ENCODE peak calls at places on chromosomes 4 and X, in seven cellular contexts. E, D, S, U, J, P and V are unnamed samples.
A peak's percentile ranks its signal among the peaks of the same experiment; 100 is the strongest.

GRCh38 chr4:1261107-1261928 is 12.4 kb upstream of the CTBP1 start:
- DNase-seq in P (no peak), D (no peak), E (no peak), S (no peak), J (no peak), U (no peak), V (peak; percentile 53)

GRCh38 chr4:158536833-158537232 is 15.2 kb downstream of the RXFP1 start:
- DNase-seq in J (no peak), U (no peak), P (no peak), D (no peak), S (no peak), E (no peak), V (no peak)

GRCh38 chr4:10083861-10084641 is 32.5 kb downstream of the WDR1 start:
- DNase-seq in U (no peak), P (no peak), E (peak; percentile 18), J (peak; percentile 62), S (no peak), D (peak; percentile 39), V (no peak)

GRCh38 chr4:183098080-183098722 is 856 bp upstream of the WWC2 start:
- DNase-seq in D (peak; percentile 65), E (peak; percentile 69), S (no peak), P (peak; percentile 61), U (peak; percentile 41), J (peak; percentile 88), V (peak; percentile 76)

GRCh38 chr4:86280246-86280645 is 79.6 kb downstream of the MAPK10 start:
- DNase-seq in D (no peak), S (no peak), E (no peak), P (no peak), J (no peak), U (no peak), V (no peak)

GRCh38 chrX:117840645-117841044 is 276.0 kb downstream of the KLHL13 start:
- DNase-seq in J (no peak), P (no peak), D (no peak), U (no peak), E (no peak), S (no peak), V (no peak)

GRCh38 chrX:14899607-14900006 is 26.4 kb downstream of the MOSPD2 start:
- DNase-seq in E (no peak), U (peak; percentile 81), D (no peak), P (peak; percentile 39), S (peak; percentile 15), J (no peak), V (no peak)

GRCh38 chr4:130257271-130257670 is 1161.3 kb downstream of the C4orf33 start:
- DNase-seq in J (no peak), P (peak; percentile 34), E (no peak), S (no peak), U (peak; percentile 67), D (no peak), V (no peak)

GRCh38 chr4:78323439-78323838 is 228.1 kb upstream of the ANXA3 start:
- DNase-seq in E (no peak), D (no peak), P (no peak), U (no peak), J (no peak), S (no peak), V (no peak)

GRCh38 chr4:25970241-25970675 is 56.2 kb downstream of the SMIM20 start:
- DNase-seq in E (no peak), J (peak; percentile 68), U (no peak), P (peak; percentile 16), S (no peak), D (peak; percentile 34), V (no peak)

GRCh38 chr4:143311924-143312323 is 24.8 kb upstream of the GAB1 start:
- DNase-seq in P (no peak), D (no peak), J (no peak), U (no peak), E (no peak), S (no peak), V (no peak)

GRCh38 chr4:61094854-61095598 is 105.1 kb upstream of the ADGRL3 start:
- DNase-seq in E (no peak), J (no peak), D (no peak), P (no peak), U (no peak), S (no peak), V (no peak)

GRCh38 chr4:184805462-184806245 is 20.1 kb downstream of the ACSL1 start:
- DNase-seq in S (no peak), D (peak; percentile 84), P (no peak), J (peak; percentile 92), U (no peak), E (no peak), V (no peak)

GRCh38 chr4:113052379-113052951 is 3.0 kb downstream of the ANK2 start:
- DNase-seq in E (no peak), U (no peak), P (peak; percentile 60), J (no peak), S (no peak), D (no peak), V (no peak)

GRCh38 chr4:94640151-94640550 is 117.6 kb upstream of the BMPR1B start:
- DNase-seq in J (no peak), E (no peak), P (no peak), U (no peak), S (no peak), D (no peak), V (no peak)

GRCh38 chr4:106062452-106062875 is 167.2 kb downstream of the NPNT start:
- DNase-seq in J (no peak), E (no peak), D (no peak), P (peak; percentile 59), S (no peak), U (peak; percentile 82), V (no peak)

GRCh38 chrX:49171752-49172279 is at the start of gene PLP2:
- DNase-seq in P (peak; percentile 43), J (peak; percentile 76), U (peak; percentile 31), E (no peak), S (no peak), D (peak; percentile 52), V (no peak)

GRCh38 chrX:45129055-45129454 is 71.6 kb downstream of the DIPK2B start:
- DNase-seq in D (no peak), U (no peak), P (no peak), E (no peak), S (no peak), J (no peak), V (no peak)

GRCh38 chrX:46611658-46612362 is 38.2 kb downstream of the CHST7 start:
- DNase-seq in E (no peak), P (no peak), D (no peak), U (no peak), S (no peak), J (no peak), V (no peak)

GRCh38 chr4:98092833-98093439 is 50.3 kb downstream of the STPG2 start:
- DNase-seq in D (no peak), P (peak; percentile 6), S (peak; percentile 27), U (peak; percentile 43), J (no peak), E (no peak), V (no peak)

GRCh38 chr4:118833192-118833820 is 2.6 kb downstream of the SEC24D start:
- DNase-seq in S (no peak), E (no peak), U (no peak), P (no peak), D (no peak), J (no peak), V (no peak)

GRCh38 chr4:2802618-2803531 is 10.0 kb downstream of the SH3BP2 start:
- DNase-seq in U (no peak), S (no peak), E (no peak), D (peak; percentile 15), J (peak; percentile 61), P (no peak), V (no peak)

GRCh38 chrX:13078739-13079444 is 34.5 kb upstream of the FAM9C start:
- DNase-seq in P (peak; percentile 84), J (peak; percentile 56), S (no peak), U (peak; percentile 68), D (peak; percentile 28), E (peak; percentile 53), V (peak; percentile 79)

GRCh38 chr4:55396305-55397023 is 707 bp downstream of the TMEM165 start:
- DNase-seq in U (peak; percentile 43), J (peak; percentile 80), D (peak; percentile 59), S (no peak), P (peak; percentile 71), E (peak; percentile 32), V (peak; percentile 81)

GRCh38 chr4:55393461-55394320 is 2.1 kb upstream of the TMEM165 start:
- DNase-seq in S (no peak), J (no peak), U (no peak), E (no peak), P (peak; percentile 36), D (no peak), V (no peak)

GRCh38 chr4:55397024-55397520 is 1.3 kb downstream of the TMEM165 start:
- DNase-seq in J (no peak), P (no peak), E (no peak), S (no peak), U (peak; percentile 28), D (no peak), V (peak; percentile 79)

GRCh38 chr4:55395529-55396304 is at the start of gene TMEM165:
- DNase-seq in U (peak; percentile 88), J (peak; percentile 97), P (peak; percentile 82), S (peak; percentile 77), D (peak; percentile 92), E (peak; percentile 88), V (peak; percentile 96)

GRCh38 chr4:55395218-55395528 is 584 bp upstream of the TMEM165 start:
- DNase-seq in U (no peak), P (no peak), S (no peak), J (no peak), E (no peak), D (no peak), V (no peak)
- TF ChIP-seq CTCF in U (no peak), P (peak; percentile 32), S (peak; percentile 14), J (no peak), E (peak; percentile 13), D (no peak), V (no peak)

GRCh38 chrX:154751121-154751668 is 318 bp upstream of the GAB3 start:
- DNase-seq in J (peak; percentile 68), D (no peak), P (no peak), S (no peak), U (no peak), E (no peak), V (no peak)
- H3K4me3 ChIP-seq in J (peak overlapping the region; percentile 55), D (peak overlapping the region; percentile 76), P (no peak overlapping the region), S (peak overlapping the region; percentile 5), U (no peak overlapping the region), E (peak overlapping the region; percentile 62), V (peak overlapping the region; percentile 78)

GRCh38 chrX:104913348-104913747 is 307.1 kb downstream of the TEX13A start:
- DNase-seq in D (no peak), P (no peak), J (no peak), U (peak; percentile 0), S (no peak), E (no peak), V (no peak)
- TF ChIP-seq CTCF in D (peak; percentile 44), P (no peak), J (peak; percentile 29), U (no peak), S (peak; percentile 37), E (peak; percentile 22), V (no peak)

DNA sequence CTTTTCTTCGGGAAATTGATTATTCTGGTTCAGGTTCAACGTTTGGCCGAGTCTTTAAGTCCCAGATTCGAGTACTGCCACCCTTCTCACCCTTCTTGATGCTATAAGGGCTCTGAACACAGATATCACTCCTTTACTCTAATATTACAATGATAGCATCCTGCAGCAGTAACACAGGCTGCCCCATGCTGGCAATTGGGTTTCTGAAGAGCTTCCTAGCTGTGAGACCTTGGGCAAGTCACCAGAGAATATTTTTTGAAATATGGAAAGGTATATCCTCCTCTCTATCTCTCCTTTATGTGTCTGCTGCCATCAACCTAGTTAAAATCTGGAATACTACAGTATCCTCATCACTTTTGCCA is 297 bp upstream of the MTMR8 start:
- DNase-seq in E (no peak), S (no peak), P (no peak), J (no peak), U (no peak), D (no peak), V (no peak)
- H3K4me3 ChIP-seq in E (peak overlapping the region; percentile 74), S (peak overlapping the region; percentile 54), P (no peak overlapping the region), J (peak overlapping the region; percentile 61), U (no peak overlapping the region), D (peak overlapping the region; percentile 72), V (peak overlapping the region; percentile 71)